ENCODE peak calls at places on chromosomes 12 and 14, in seven cellular contexts. U, A, Y, W, R, L and D are unnamed samples.
A peak's percentile ranks its signal among the peaks of the same experiment; 100 is the strongest.

GRCh38 chr12:100987552-100988277 is 193.1 kb downstream of the ANO4 start:
- DNase-seq in U (peak; percentile 77), A (no peak), Y (peak; percentile 16), W (no peak), R (peak; percentile 42), L (peak; percentile 83), D (peak; percentile 61)

GRCh38 chr12:26818636-26819035 is 14.4 kb downstream of the ITPR2 start:
- DNase-seq in U (no peak), A (no peak), Y (no peak), W (no peak), R (no peak), L (no peak), D (no peak)

GRCh38 chr12:82862876-82863649 is 176.4 kb downstream of the TMTC2 start:
- DNase-seq in U (no peak), A (no peak), Y (no peak), W (no peak), R (peak; percentile 43), L (no peak), D (no peak)

GRCh38 chr12:42104087-42104486 is 40.6 kb downstream of the GXYLT1 start:
- DNase-seq in U (no peak), A (no peak), Y (no peak), W (no peak), R (peak; percentile 32), L (no peak), D (no peak)

GRCh38 chr12:15596174-15596573 is 193.0 kb downstream of the EPS8 start:
- DNase-seq in U (no peak), A (no peak), Y (no peak), W (no peak), R (no peak), L (no peak), D (no peak)

GRCh38 chr12:5485471-5485870 is 53.6 kb downstream of the NTF3 start:
- DNase-seq in U (no peak), A (no peak), Y (no peak), W (no peak), R (no peak), L (no peak), D (no peak)

GRCh38 chr14:26709019-26709418 is 111.2 kb upstream of the NOVA1 start:
- DNase-seq in U (no peak), A (no peak), Y (no peak), W (no peak), R (no peak), L (peak; percentile 57), D (no peak)

GRCh38 chr14:71529855-71530254 is 402.4 kb upstream of the RGS6 start:
- DNase-seq in U (no peak), A (no peak), Y (no peak), W (no peak), R (no peak), L (peak; percentile 93), D (no peak)

GRCh38 chr14:58832010-58832409 is 194.2 kb downstream of the DACT1 start:
- DNase-seq in U (no peak), A (no peak), Y (no peak), W (no peak), R (no peak), L (no peak), D (no peak)

GRCh38 chr12:92362785-92363184 is 217.1 kb upstream of the BTG1 start:
- DNase-seq in U (no peak), A (no peak), Y (no peak), W (no peak), R (no peak), L (no peak), D (peak; percentile 33)

GRCh38 chr14:22314183-22314820 is 274.7 kb downstream of the DAD1 start:
- DNase-seq in U (peak; percentile 76), A (no peak), Y (no peak), W (no peak), R (peak; percentile 81), L (peak; percentile 64), D (peak; percentile 72)

GRCh38 chr12:94326727-94327126 is 132.9 kb downstream of the CEP83 start:
- DNase-seq in U (no peak), A (peak; percentile 55), Y (no peak), W (no peak), R (peak; percentile 85), L (peak; percentile 79), D (no peak)

GRCh38 chr14:96257056-96257455 is 1.0 kb downstream of the BDKRB1 start:
- DNase-seq in U (no peak), A (no peak), Y (no peak), W (no peak), R (no peak), L (no peak), D (no peak)

GRCh38 chr14:96254696-96255095 is 1.3 kb upstream of the BDKRB1 start:
- DNase-seq in U (no peak), A (no peak), Y (no peak), W (no peak), R (no peak), L (no peak), D (no peak)

GRCh38 chr14:96255501-96256366 is at the start of gene BDKRB1:
- DNase-seq in U (no peak), A (peak; percentile 49), Y (no peak), W (no peak), R (peak; percentile 91), L (peak; percentile 94), D (no peak)

GRCh38 chr14:96257900-96258299 is 1.9 kb downstream of the BDKRB1 start:
- DNase-seq in U (no peak), A (no peak), Y (no peak), W (no peak), R (no peak), L (no peak), D (no peak)

GRCh38 chr14:96256420-96256819 is 410 bp downstream of the BDKRB1 start:
- DNase-seq in U (no peak), A (no peak), Y (no peak), W (no peak), R (no peak), L (peak; percentile 72), D (no peak)
- TF ChIP-seq CTCF in U (no peak), A (no peak), Y (no peak), W (no peak), R (no peak), L (peak; percentile 34), D (no peak)

GRCh38 chr14:90491868-90492560 is 95.2 kb downstream of the CALM1 start:
- DNase-seq in U (no peak), A (no peak), Y (no peak), W (no peak), R (no peak), L (peak; percentile 48), D (no peak)
- TF ChIP-seq CTCF in U (no peak), A (no peak), Y (no peak), W (no peak), R (no peak), L (no peak), D (no peak)

GRCh38 chr12:109624467-109624866 is 50.9 kb downstream of the MVK start:
- DNase-seq in U (no peak), A (no peak), Y (no peak), W (no peak), R (no peak), L (no peak), D (no peak)
- TF ChIP-seq CTCF in U (no peak), A (no peak), Y (no peak), W (no peak), R (no peak), L (no peak), D (no peak)

DNA sequence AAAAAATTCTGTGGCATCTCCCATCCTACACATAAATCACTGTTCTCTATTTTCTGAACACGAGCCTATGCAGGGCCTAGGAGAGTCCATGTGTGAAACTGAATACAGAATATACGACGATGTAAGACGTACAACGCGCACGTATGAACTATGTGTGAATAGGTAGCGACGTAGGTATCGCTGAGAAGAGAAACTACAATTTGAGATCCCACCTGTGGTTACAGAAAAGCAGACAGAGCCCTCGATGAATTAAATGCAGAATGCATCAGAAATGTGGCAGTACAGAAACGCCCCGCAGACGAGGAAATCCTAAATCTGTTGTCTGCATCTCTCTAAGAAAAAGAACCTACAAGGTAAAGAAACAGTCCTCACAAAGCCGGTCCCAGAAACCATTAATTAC is 12.7 kb downstream of the BCL11B start:
- DNase-seq in U (no peak), A (no peak), Y (no peak), W (no peak), R (no peak), L (no peak), D (no peak)
- TF ChIP-seq CTCF in U (no peak), A (no peak), Y (no peak), W (no peak), R (no peak), L (no peak), D (no peak)

GRCh38 chr12:130661501-130662255 is 54.4 kb downstream of the RIMBP2 start:
- DNase-seq in U (peak; percentile 30), A (no peak), Y (no peak), W (no peak), R (peak; percentile 0), L (no peak), D (no peak)
- TF ChIP-seq CTCF in U (no peak), A (no peak), Y (peak; percentile 57), W (no peak), R (no peak), L (no peak), D (no peak)

GRCh38 chr12:7059780-7060179 is 738 bp upstream of the C1S start:
- DNase-seq in U (no peak), A (no peak), Y (no peak), W (no peak), R (no peak), L (no peak), D (no peak)
- TF ChIP-seq CTCF in U (no peak), A (no peak), Y (no peak), W (no peak), R (no peak), L (no peak), D (no peak)